ENCODE peak calls at places on chromosomes 1 and 21, in four cellular contexts. D, H, K and M are unnamed samples.

GRCh38 chr1:53343831-53344668 is 16.2 kb upstream of the LRP8 start:
- DNase-seq in K (no peak), D (no peak), H (no peak), M (no peak)

GRCh38 chr1:161021959-161022332 is 994 bp upstream of the F11R start:
- DNase-seq in H (no peak), D (no peak), K (peak), M (no peak)

GRCh38 chr21:33069994-33070811 is at the start of gene OLIG1:
- DNase-seq in D (no peak), K (peak), H (no peak), M (peak)

GRCh38 chr1:109705411-109705810 is 6.6 kb upstream of the GSTM5 start:
- DNase-seq in D (no peak), H (no peak), K (no peak), M (no peak)

GRCh38 chr1:70778934-70779333 is 268.7 kb downstream of the PTGER3 start:
- DNase-seq in D (no peak), K (no peak), H (no peak), M (no peak)

GRCh38 chr1:12339410-12339809 is 109.6 kb downstream of the VPS13D start:
- DNase-seq in H (no peak), K (no peak), D (no peak), M (no peak)

GRCh38 chr1:229227298-229227919 is 43.5 kb upstream of the RAB4A start:
- DNase-seq in D (peak), H (peak), K (peak), M (peak)

GRCh38 chr1:243316366-243316989 is 60.6 kb downstream of the SDCCAG8 start:
- DNase-seq in D (no peak), H (no peak), K (no peak), M (no peak)

GRCh38 chr1:155079487-155080249 is 1.0 kb downstream of the EFNA3 start:
- DNase-seq in D (no peak), H (no peak), K (no peak), M (no peak)

GRCh38 chr1:17672226-17672625 is 82.9 kb upstream of the ACTL8 start:
- DNase-seq in H (no peak), K (no peak), D (no peak), M (no peak)

GRCh38 chr1:27392096-27392777 is at the start of gene GPR3:
- DNase-seq in H (peak), K (peak), D (peak), M (peak)

GRCh38 chr1:61687901-61688300 is 37.0 kb downstream of the TM2D1 start:
- DNase-seq in H (no peak), D (no peak), K (no peak), M (no peak)

GRCh38 chr1:32754282-32755097 is 51.9 kb upstream of the SYNC start:
- DNase-seq in H (peak), K (no peak), D (no peak), M (no peak)

GRCh38 chr1:214360525-214361164 is 79.7 kb downstream of the SMYD2 start:
- DNase-seq in K (no peak), H (no peak), D (no peak), M (no peak)

GRCh38 chr1:36842448-36842847 is 191.9 kb downstream of the GRIK3 start:
- DNase-seq in H (no peak), K (no peak), D (no peak), M (no peak)

GRCh38 chr1:33183306-33183705 is 1.5 kb upstream of the TRIM62 start:
- DNase-seq in K (no peak), D (no peak), H (no peak), M (no peak)